ENCODE peak calls at places on chromosomes 12 and 14, in ten cellular contexts. Z is fibroblast of the aortic adventitia, P is astrocyte of the spinal cord, T is hippocampal formation, A is NCI-H748 treated with DMSO at 0.1 percent for 48 hours, X is T-helper 9 cell, C is amniotic stem cell, L is amygdala, S is PC-9, R is iPS-NIHi11. N is an unnamed sample.

GRCh38 chr14:96747608-96748007 is 49.6 kb upstream of the VRK1 start:
- DNase-seq in Z (no peak), P (no peak), T (no peak), A (no peak), X (no peak), C (no peak), L (no peak), S (no peak), R (no peak), N (no peak)

GRCh38 chr12:94595152-94595551 is 55.2 kb downstream of the TMCC3 start:
- DNase-seq in Z (no peak), P (peak), T (no peak), A (no peak), X (no peak), C (no peak), L (no peak), S (peak), R (no peak), N (no peak)

GRCh38 chr14:74015178-74015577 is 3.9 kb downstream of the ENTPD5 start:
- DNase-seq in Z (no peak), P (no peak), T (no peak), A (no peak), X (no peak), C (no peak), L (no peak), S (no peak), R (no peak), N (no peak)

GRCh38 chr12:95412826-95413311 is 61.1 kb upstream of the METAP2 start:
- DNase-seq in Z (peak), P (peak), T (no peak), A (no peak), X (no peak), C (peak), L (no peak), S (no peak), R (no peak), N (no peak)

GRCh38 chr14:23174266-23174665 is 9.2 kb downstream of the SLC7A8 start:
- DNase-seq in Z (peak), P (no peak), T (peak), A (no peak), X (no peak), C (no peak), L (no peak), S (no peak), R (no peak), N (no peak)

GRCh38 chr14:68927956-68928675 is 51.0 kb downstream of the ACTN1 start:
- DNase-seq in Z (no peak), P (no peak), T (no peak), A (no peak), X (no peak), C (no peak), L (no peak), S (no peak), R (no peak), N (no peak)

GRCh38 chr14:104977681-104978647 is at the start of gene AHNAK2:
- DNase-seq in Z (peak), P (peak), T (peak), A (peak), X (peak), C (no peak), L (no peak), S (peak), R (peak), N (peak)

GRCh38 chr12:69630191-69630590 is 19.5 kb upstream of the LRRC10 start:
- DNase-seq in Z (no peak), P (no peak), T (no peak), A (no peak), X (no peak), C (no peak), L (no peak), S (no peak), R (peak), N (no peak)

GRCh38 chr12:65825573-65826512 is 1.6 kb downstream of the HMGA2 start:
- DNase-seq in Z (peak), P (no peak), T (no peak), A (peak), X (no peak), C (no peak), L (no peak), S (peak), R (peak), N (no peak)

GRCh38 chr12:13864081-13864673 is 117.2 kb downstream of the GRIN2B start:
- DNase-seq in Z (peak), P (peak), T (peak), A (peak), X (peak), C (no peak), L (peak), S (peak), R (peak), N (peak)

GRCh38 chr12:103905730-103906349 is 24.4 kb upstream of the HSP90B1 start:
- DNase-seq in Z (no peak), P (no peak), T (no peak), A (no peak), X (no peak), C (no peak), L (no peak), S (no peak), R (no peak), N (no peak)

GRCh38 chr14:65999865-66000264 is 486.3 kb upstream of the CCDC196 start:
- DNase-seq in Z (no peak), P (no peak), T (no peak), A (no peak), X (no peak), C (no peak), L (no peak), S (no peak), R (no peak), N (no peak)

GRCh38 chr12:17062296-17063061 is 456.5 kb upstream of the LMO3 start:
- DNase-seq in Z (no peak), P (no peak), T (no peak), A (peak), X (no peak), C (no peak), L (no peak), S (no peak), R (no peak), N (no peak)

GRCh38 chr12:96185914-96186313 is 8.3 kb upstream of the ELK3 start:
- DNase-seq in Z (no peak), P (no peak), T (no peak), A (no peak), X (no peak), C (no peak), L (no peak), S (no peak), R (no peak), N (no peak)

GRCh38 chr12:94101902-94102660 is 46.3 kb upstream of the PLXNC1 start:
- DNase-seq in Z (peak), P (peak), T (peak), A (peak), X (peak), C (peak), L (peak), S (peak), R (peak), N (peak)

GRCh38 chr12:68613209-68613904 is 2.7 kb downstream of the RAP1B start:
- DNase-seq in Z (no peak), P (no peak), T (no peak), A (no peak), X (peak), C (no peak), L (no peak), S (no peak), R (no peak), N (no peak)

GRCh38 chr14:64856528-64857445 is 22.9 kb downstream of the SPTB start:
- DNase-seq in Z (no peak), P (no peak), T (no peak), A (no peak), X (no peak), C (no peak), L (no peak), S (no peak), R (no peak), N (no peak)

GRCh38 chr12:39102474-39103209 is 197.3 kb upstream of the CPNE8 start:
- DNase-seq in Z (peak), P (peak), T (peak), A (no peak), X (no peak), C (no peak), L (no peak), S (no peak), R (no peak), N (no peak)

GRCh38 chr12:51752490-51752889 is 96.0 kb downstream of the FIGNL2 start:
- DNase-seq in Z (peak), P (peak), T (peak), A (no peak), X (no peak), C (peak), L (peak), S (no peak), R (peak), N (peak)

GRCh38 chr12:20451759-20452158 is 83.4 kb downstream of the PDE3A start:
- DNase-seq in Z (no peak), P (peak), T (no peak), A (no peak), X (no peak), C (no peak), L (no peak), S (no peak), R (no peak), N (no peak)

GRCh38 chr12:13075114-13075471 is 28.4 kb downstream of the GSG1 start:
- DNase-seq in Z (peak), P (no peak), T (no peak), A (no peak), X (no peak), C (no peak), L (no peak), S (no peak), R (no peak), N (no peak)

GRCh38 chr12:15599266-15600037 is 189.7 kb downstream of the EPS8 start:
- DNase-seq in Z (peak), P (peak), T (no peak), A (peak), X (no peak), C (peak), L (no peak), S (no peak), R (no peak), N (no peak)

GRCh38 chr12:47818701-47819543 is 781 bp downstream of the HDAC7 start:
- DNase-seq in Z (no peak), P (no peak), T (peak), A (no peak), X (no peak), C (no peak), L (peak), S (peak), R (peak), N (peak)

GRCh38 chr12:13835657-13836056 is 145.7 kb downstream of the GRIN2B start:
- DNase-seq in Z (no peak), P (no peak), T (no peak), A (no peak), X (no peak), C (no peak), L (no peak), S (no peak), R (no peak), N (no peak)